ENCODE peak calls at places on chromosomes 3 and 15, in seven cellular contexts. P is IMR-90, E is neuronal stem cell, D is H9, S is H1, L is mesendoderm, M is trophoblast cell. C is an unnamed sample.

GRCh38 chr3:42079701-42080323 is 11.3 kb upstream of the TRAK1 start:
- DNase-seq in P (no peak), E (no peak), D (no peak), S (no peak), L (no peak), M (peak), C (no peak)

GRCh38 chr3:14516738-14517345 is 23.3 kb downstream of the GRIP2 start:
- DNase-seq in P (no peak), E (no peak), D (peak), S (no peak), L (no peak), M (no peak), C (no peak)

GRCh38 chr3:126858401-126858800 is 124.5 kb upstream of the PLXNA1 start:
- DNase-seq in P (no peak), E (no peak), D (no peak), S (peak), L (no peak), M (no peak), C (no peak)

GRCh38 chr3:43286886-43287301 is 554 bp downstream of the SNRK start:
- DNase-seq in P (no peak), E (no peak), D (no peak), S (peak), L (peak), M (peak), C (peak)

GRCh38 chr3:130576571-130577266 is 59.7 kb downstream of the COL6A6 start:
- DNase-seq in P (peak), E (no peak), D (no peak), S (no peak), L (no peak), M (peak), C (no peak)

GRCh38 chr3:13098605-13099004 is 25.4 kb upstream of the IQSEC1 start:
- DNase-seq in P (no peak), E (no peak), D (no peak), S (no peak), L (no peak), M (no peak), C (no peak)

GRCh38 chr3:26104856-26105255 is 315.0 kb downstream of the OXSM start:
- DNase-seq in P (no peak), E (no peak), D (no peak), S (no peak), L (peak), M (peak), C (no peak)

GRCh38 chr3:30510596-30510995 is 95.8 kb upstream of the TGFBR2 start:
- DNase-seq in P (peak), E (no peak), D (no peak), S (no peak), L (no peak), M (peak), C (no peak)

GRCh38 chr3:14204605-14205284 is 26.1 kb downstream of the LSM3 start:
- DNase-seq in P (peak), E (no peak), D (no peak), S (peak), L (no peak), M (peak), C (peak)

GRCh38 chr15:81633889-81634288 is 259.9 kb upstream of the TMC3 start:
- DNase-seq in P (no peak), E (no peak), D (no peak), S (no peak), L (peak), M (no peak), C (no peak)
- H3K23ac ChIP-seq in P (no peak), E (no peak), D (no peak), S (no peak), L (no peak), M (no peak), C (no peak)

DNA sequence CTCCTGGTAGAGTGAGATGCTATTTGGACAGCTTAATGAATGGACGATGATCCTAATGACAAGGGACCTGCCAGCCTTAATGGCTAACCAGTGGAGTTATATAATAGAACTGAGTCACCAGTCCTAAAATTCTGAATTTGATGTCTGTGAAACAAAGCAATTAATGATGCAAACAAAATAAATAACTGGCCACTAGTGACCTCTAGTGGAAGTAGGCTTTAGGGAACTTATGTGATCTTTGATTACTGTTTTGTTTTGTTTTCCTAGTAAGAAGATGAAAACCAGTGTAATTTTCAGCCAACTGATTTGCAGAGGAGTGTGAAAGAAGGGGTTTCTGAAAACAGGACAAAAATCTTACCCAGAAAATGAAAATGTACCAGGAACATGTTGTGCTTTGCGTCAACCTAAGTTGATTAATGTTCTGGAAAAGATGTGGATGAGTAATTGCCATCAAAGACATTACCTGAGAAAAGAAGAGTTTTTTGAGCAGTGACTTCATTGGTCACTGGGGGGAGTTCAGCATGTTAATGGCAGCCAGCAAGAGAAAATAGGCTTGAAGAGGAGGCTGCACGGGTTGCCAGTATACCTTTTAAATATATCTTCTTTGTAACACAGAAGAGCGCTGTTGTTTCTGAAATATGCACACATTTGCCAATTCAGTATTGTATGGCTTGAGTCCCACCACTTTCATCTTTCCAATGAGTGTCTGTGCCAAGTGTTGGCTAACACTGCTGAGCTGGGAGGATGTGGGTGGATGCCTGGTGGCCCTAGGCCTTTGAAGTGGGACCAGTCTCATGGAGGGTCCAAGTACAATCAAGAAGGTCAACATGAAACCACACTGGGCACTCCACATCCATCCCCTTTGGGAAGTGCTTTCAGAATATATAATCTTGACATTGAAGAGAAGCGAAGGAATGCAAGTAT is 9.3 kb downstream of the VEPH1 start:
- DNase-seq in P (peak), E (no peak), D (no peak), S (no peak), L (peak), M (peak), C (peak)
- H3K23ac ChIP-seq in P (no peak), E (no peak), D (no peak), S (no peak), L (no peak), M (no peak), C (no peak)

DNA sequence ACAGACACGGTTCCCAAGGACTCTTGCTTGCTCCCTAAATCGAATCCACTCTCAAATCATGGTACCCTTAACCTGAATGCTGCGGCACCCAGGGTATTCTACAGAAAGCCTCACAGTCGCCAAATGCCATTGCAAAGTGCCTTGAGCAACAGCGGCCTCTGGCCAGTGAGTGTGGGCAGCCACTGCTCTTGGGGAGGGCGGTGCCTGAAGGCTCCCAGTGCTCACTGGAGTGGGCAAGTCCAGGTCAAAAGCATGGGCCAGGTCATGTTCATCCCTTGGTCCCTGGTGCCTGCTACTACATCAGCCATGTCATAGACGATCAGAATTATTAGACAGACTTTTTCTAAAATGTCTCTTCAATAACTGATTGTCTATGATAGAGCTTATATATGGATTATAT is 82.5 kb downstream of the ADAMTS17 start:
- DNase-seq in P (no peak), E (no peak), D (no peak), S (no peak), L (no peak), M (no peak), C (no peak)
- H3K23ac ChIP-seq in P (no peak), E (no peak), D (no peak), S (no peak), L (no peak), M (no peak), C (no peak)

DNA sequence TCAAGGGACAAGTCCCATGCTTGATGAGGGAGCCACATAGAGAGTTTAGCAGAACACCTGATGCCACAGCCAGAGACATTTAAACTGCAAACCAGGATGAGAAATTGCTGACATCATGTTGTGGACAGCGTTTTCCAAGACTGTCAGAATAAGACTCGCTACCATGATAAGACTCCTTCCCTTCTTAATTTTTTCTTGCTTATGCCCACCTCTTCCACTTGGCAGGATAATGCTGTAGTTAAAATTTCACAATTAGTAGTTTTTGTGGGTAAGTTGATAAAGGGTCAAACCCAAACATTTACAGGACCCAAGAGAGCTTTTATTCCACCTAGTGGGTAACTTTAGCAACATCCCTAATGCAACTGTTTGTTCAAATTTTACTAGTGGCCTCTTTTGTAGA is 3.0 kb upstream of the PIAS1 start:
- DNase-seq in P (no peak), E (no peak), D (no peak), S (no peak), L (no peak), M (no peak), C (no peak)
- H3K23ac ChIP-seq in P (no peak), E (no peak), D (no peak), S (no peak), L (no peak), M (no peak), C (no peak)

DNA sequence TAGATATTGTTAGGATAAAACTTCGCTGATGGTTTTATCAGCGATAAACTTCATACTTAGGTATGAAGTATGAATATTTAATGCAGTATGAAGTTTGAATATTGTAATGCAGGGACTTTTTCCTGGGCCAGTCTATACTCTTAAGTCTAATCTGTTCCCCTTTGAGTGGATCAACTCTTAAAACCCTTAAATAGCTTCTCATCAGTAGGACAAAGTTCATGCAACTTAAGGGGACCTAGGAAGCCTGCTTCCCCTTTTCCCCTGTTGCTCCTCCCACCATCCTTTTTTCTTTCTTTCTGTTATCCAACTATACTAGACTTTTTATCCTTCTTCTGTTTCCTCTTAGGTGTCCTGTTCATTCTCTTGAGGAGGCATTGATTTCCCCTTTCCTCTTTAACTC is 78.7 kb downstream of the MITF start:
- DNase-seq in P (no peak), E (no peak), D (no peak), S (no peak), L (no peak), M (no peak), C (no peak)
- H3K23ac ChIP-seq in P (no peak), E (no peak), D (no peak), S (no peak), L (no peak), M (no peak), C (no peak)

GRCh38 chr3:16126634-16127033 is 47.8 kb upstream of the GALNT15 start:
- DNase-seq in P (no peak), E (no peak), D (no peak), S (no peak), L (no peak), M (no peak), C (no peak)
- H3K23ac ChIP-seq in P (no peak), E (no peak), D (no peak), S (no peak), L (no peak), M (no peak), C (no peak)

DNA sequence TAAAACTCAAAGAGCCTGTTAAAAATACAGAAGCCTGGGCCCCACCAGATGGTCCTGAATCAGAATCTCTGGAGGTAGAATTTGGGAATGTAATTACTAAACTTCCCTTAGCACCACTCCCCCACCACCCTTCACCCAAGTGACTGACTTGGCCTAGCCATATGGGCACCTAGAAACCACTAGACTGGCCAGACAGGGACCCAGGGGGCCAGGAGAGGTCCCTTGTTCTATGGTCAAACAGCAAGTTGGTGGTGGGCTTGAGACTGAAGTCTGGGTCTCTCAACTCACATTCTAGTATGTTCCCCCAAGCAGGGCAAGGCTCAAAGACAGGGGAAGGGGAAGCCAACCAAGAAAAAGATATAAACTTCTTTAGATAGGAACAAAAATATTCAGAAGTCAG is 301.5 kb upstream of the TLE3 start:
- DNase-seq in P (no peak), E (no peak), D (no peak), S (no peak), L (no peak), M (no peak), C (no peak)
- H3K23ac ChIP-seq in P (no peak), E (no peak), D (no peak), S (no peak), L (no peak), M (no peak), C (no peak)

C was measured in mesenchymal stem cell.